ENCODE peak calls at places on chromosomes 5 and 9, in ten cellular contexts. S is pancreas; X is adipocyte; P is CD8-positive, alpha-beta memory T cell; I is esophagus squamous epithelium; L is spleen; Z is sigmoid colon; N is aorta; C is GM23248; B is H7. E is an unnamed sample.

GRCh38 chr5:83551826-83552225 is 80.3 kb downstream of the VCAN start:
- DNase-seq in P (no peak), C (peak; percentile 72), B (no peak), Z (no peak), I (no peak), L (no peak), N (no peak), X (peak; percentile 62), S (no peak), E (no peak)

GRCh38 chr5:12772276-12772675 is 868.0 kb upstream of the CTNND2 start:
- DNase-seq in X (no peak), L (no peak), C (no peak), I (no peak), N (no peak), B (no peak), P (no peak), S (no peak), Z (no peak), E (no peak)

GRCh38 chr9:34072868-34073590 is 24.3 kb upstream of the UBAP2 start:
- DNase-seq in P (no peak), S (no peak), L (no peak), Z (peak; percentile 69), X (peak; percentile 84), B (no peak), N (no peak), I (no peak), C (peak; percentile 93), E (peak; percentile 63)

GRCh38 chr5:123875444-123876264 is 363.7 kb downstream of the CSNK1G3 start:
- DNase-seq in L (no peak), X (no peak), P (no peak), N (no peak), I (no peak), Z (no peak), S (peak; percentile 27), B (peak; percentile 27), C (no peak), E (peak; percentile 25)

GRCh38 chr5:80275347-80275746 is 19.5 kb upstream of the SERINC5 start:
- DNase-seq in S (no peak), N (no peak), B (peak; percentile 53), X (peak; percentile 13), L (no peak), P (no peak), C (peak; percentile 16), I (no peak), Z (no peak), E (no peak)

GRCh38 chr5:149782900-149783586 is 52.9 kb downstream of the PPARGC1B start:
- DNase-seq in L (no peak), B (no peak), I (no peak), N (no peak), C (no peak), P (no peak), S (no peak), X (no peak), Z (no peak), E (no peak)

GRCh38 chr5:103808464-103809106 is 246.0 kb upstream of the NUDT12 start:
- DNase-seq in X (peak; percentile 86), C (peak; percentile 31), I (no peak), L (no peak), S (no peak), B (peak; percentile 58), Z (no peak), P (no peak), N (no peak), E (peak; percentile 21)

GRCh38 chr5:138241688-138242547 is 28.8 kb upstream of the CDC23 start:
- DNase-seq in X (peak; percentile 40), S (peak; percentile 44), B (peak; percentile 91), Z (peak; percentile 62), P (no peak), I (no peak), L (peak; percentile 83), N (peak; percentile 51), C (peak; percentile 57), E (no peak)

GRCh38 chr9:129139233-129139992 is 28.2 kb downstream of the PTPA start:
- DNase-seq in N (peak; percentile 87), B (peak; percentile 93), X (peak; percentile 95), I (no peak), C (peak; percentile 88), S (peak; percentile 55), P (peak; percentile 61), Z (peak; percentile 90), L (peak; percentile 88), E (peak; percentile 92)

GRCh38 chr9:129138144-129138462 is 26.9 kb downstream of the PTPA start:
- DNase-seq in P (no peak), L (no peak), C (peak; percentile 27), N (no peak), Z (no peak), I (no peak), B (no peak), X (no peak), S (no peak), E (no peak)

GRCh38 chr9:129139993-129140396 is 28.8 kb downstream of the PTPA start:
- DNase-seq in N (peak; percentile 96), I (peak; percentile 81), B (peak; percentile 94), Z (peak; percentile 98), X (peak; percentile 100), C (peak; percentile 100), L (peak; percentile 91), P (peak; percentile 70), S (peak; percentile 77), E (peak; percentile 92)

GRCh38 chr9:129137292-129138143 is 26.3 kb downstream of the PTPA start:
- DNase-seq in Z (no peak), S (no peak), P (no peak), L (no peak), I (no peak), B (no peak), N (no peak), X (no peak), C (no peak), E (no peak)

GRCh38 chr9:129138476-129139232 is 27.4 kb downstream of the PTPA start:
- DNase-seq in L (peak; percentile 88), P (no peak), C (peak; percentile 89), N (peak; percentile 90), B (no peak), S (peak; percentile 61), I (no peak), Z (peak; percentile 82), X (peak; percentile 66), E (peak; percentile 42)
- H3K36me3 ChIP-seq in L (peaks cover 69% of the 10 kb centered on the region), P (peaks cover 22% of the 10 kb centered on the region), C (no peaks in the 10 kb centered on the region), N (no peaks in the 10 kb centered on the region), B (peaks cover 14% of the 10 kb centered on the region), S (peaks cover 5% of the 10 kb centered on the region), I (peaks cover 24% of the 10 kb centered on the region), Z (peaks cover 12% of the 10 kb centered on the region), X (peaks cover 17% of the 10 kb centered on the region), E (peaks cover 11% of the 10 kb centered on the region)

DNA sequence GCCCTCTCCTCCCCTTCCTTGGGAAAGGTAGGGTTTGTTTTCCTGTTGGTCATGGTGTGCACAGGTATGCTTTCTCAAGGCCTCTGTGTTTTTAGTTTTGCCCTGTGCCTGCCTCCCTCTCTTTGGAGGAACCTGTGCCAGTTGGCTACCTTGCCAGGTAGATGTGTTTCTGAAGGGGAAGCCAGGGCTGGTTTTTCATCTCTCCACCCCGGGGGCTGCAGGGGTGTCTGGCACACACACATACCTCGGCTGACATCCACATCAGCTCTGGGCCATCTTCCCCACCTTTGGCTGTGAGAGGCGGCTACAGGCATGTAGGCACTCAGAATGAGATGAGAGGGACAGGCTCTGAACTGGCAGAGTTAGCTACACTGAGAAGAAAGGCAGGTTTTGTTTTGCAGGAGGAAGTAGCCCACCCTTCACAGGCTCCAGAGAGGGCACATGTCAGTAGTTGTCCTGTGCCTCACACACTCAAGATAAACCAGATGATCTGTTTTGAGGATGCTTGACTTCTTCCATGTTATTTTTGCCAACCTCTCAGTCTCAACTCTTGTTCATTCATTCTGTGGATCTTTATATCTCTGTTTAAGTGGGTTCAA is 9.7 kb downstream of the RGMB start:
- DNase-seq in B (no peak), L (no peak), S (no peak), I (no peak), C (peak; percentile 11), Z (no peak), P (no peak), N (no peak), X (no peak), E (no peak)
- H3K36me3 ChIP-seq in B (peaks cover 8% of the 10 kb centered on the region), L (peaks cover 13% of the 10 kb centered on the region), S (peaks cover 4% of the 10 kb centered on the region), I (no peaks in the 10 kb centered on the region), C (peaks cover 95% of the 10 kb centered on the region), Z (no peaks in the 10 kb centered on the region), P (no peaks in the 10 kb centered on the region), N (no peaks in the 10 kb centered on the region), X (peaks cover 73% of the 10 kb centered on the region), E (no peaks in the 10 kb centered on the region)

GRCh38 chr5:141524604-141525597 is 36.0 kb downstream of the PCDHGC5 start:
- DNase-seq in L (peak; percentile 90), B (peak; percentile 88), S (peak; percentile 82), N (peak; percentile 86), Z (peak; percentile 96), X (peak; percentile 99), I (no peak), P (peak; percentile 41), C (peak; percentile 100), E (peak; percentile 88)

GRCh38 chr5:141528401-141528984 is 39.6 kb downstream of the PCDHGC5 start:
- DNase-seq in S (peak; percentile 70), I (no peak), C (peak; percentile 82), N (peak; percentile 59), P (no peak), Z (peak; percentile 70), X (no peak), B (no peak), L (no peak), E (peak; percentile 22)

GRCh38 chr5:141529002-141529401 is 40.1 kb downstream of the PCDHGC5 start:
- DNase-seq in S (peak; percentile 27), N (peak; percentile 58), X (peak; percentile 59), P (no peak), L (no peak), B (no peak), C (peak; percentile 85), I (no peak), Z (no peak), E (no peak)

GRCh38 chr5:141523991-141524390 is 35.1 kb downstream of the PCDHGC5 start:
- DNase-seq in X (no peak), N (no peak), B (no peak), S (no peak), Z (no peak), L (no peak), I (no peak), P (no peak), C (no peak), E (no peak)

DNA sequence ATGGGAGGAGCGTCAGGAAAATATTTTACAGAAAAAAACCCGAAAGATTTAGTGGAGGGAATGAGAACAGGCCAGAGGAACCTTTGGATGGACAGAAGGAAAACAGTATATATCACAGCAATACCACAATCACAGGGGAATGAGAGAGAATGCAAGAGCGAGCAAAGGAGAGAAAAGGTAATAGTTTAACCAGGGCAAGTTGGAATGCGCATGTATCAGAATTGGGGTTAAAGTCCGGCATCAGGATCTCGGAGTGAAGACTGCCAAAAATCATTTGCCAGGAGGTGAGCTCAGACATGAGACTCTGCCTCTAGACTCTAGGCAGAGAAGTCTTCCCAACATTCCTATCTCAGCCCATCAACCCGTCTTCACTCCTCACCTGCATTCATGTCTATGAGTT is 36.8 kb downstream of the PCDHGC5 start:
- DNase-seq in P (no peak), N (no peak), I (no peak), Z (no peak), X (no peak), B (no peak), C (peak; percentile 37), S (no peak), L (no peak), E (peak; percentile 56)
- H3K36me3 ChIP-seq in P (peaks cover 69% of the 10 kb centered on the region), N (peaks cover 2% of the 10 kb centered on the region), I (peaks cover 3% of the 10 kb centered on the region), Z (no peaks in the 10 kb centered on the region), X (no peaks in the 10 kb centered on the region), B (peaks cover 37% of the 10 kb centered on the region), C (peaks cover 4% of the 10 kb centered on the region), S (no peaks in the 10 kb centered on the region), L (peaks cover 98% of the 10 kb centered on the region), E (peaks cover 18% of the 10 kb centered on the region)

DNA sequence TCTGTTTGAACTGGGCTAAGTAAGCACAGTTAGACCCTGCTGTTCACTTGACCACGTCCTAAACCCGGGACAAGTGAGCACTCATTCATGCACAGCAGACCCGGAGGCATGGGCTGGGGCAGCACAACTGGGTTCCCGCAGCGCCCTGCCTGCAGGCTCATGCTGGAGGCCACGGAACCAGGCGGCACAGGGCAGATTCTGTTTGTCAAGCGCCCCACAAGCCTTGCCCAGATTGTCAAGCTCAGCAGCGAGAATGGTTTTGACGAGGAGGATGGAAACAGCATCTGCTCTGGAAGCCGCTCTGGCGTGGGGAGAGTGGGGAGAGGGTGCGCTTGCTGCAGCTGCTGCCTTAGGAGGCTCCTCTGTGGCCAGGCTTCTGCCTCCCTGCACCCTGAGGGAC is 32.7 kb downstream of the PRRT1B start:
- DNase-seq in P (no peak), X (no peak), B (no peak), Z (no peak), I (no peak), S (no peak), C (no peak), L (no peak), N (peak; percentile 38), E (no peak)
- H3K36me3 ChIP-seq in P (peaks cover 24% of the 10 kb centered on the region), X (peaks cover 44% of the 10 kb centered on the region), B (peaks cover 16% of the 10 kb centered on the region), Z (peaks cover 20% of the 10 kb centered on the region), I (peaks cover 36% of the 10 kb centered on the region), S (peaks cover 39% of the 10 kb centered on the region), C (no peaks in the 10 kb centered on the region), L (peaks cover 99% of the 10 kb centered on the region), N (no peaks in the 10 kb centered on the region), E (peaks cover 11% of the 10 kb centered on the region)

E was measured in colonic mucosa.